ENCODE peak calls at places on chromosomes 6 and 20, in seven cellular contexts. L is BE2C; N is IMR-90; X is ACHN; F is AG20443; Q is stimulated activated CD8-positive, alpha-beta memory T cell treated with anti-CD3 and anti-CD28 coated beads, Interleukin-7, amount 100 ng/mL, for 1 hour; O is HT1080. V is an unnamed sample.

GRCh38 chr20:32752458-32753250 is 9.4 kb upstream of the COMMD7 start:
- DNase-seq in L (no peak), N (peak), X (peak), F (peak), Q (no peak), O (peak), V (no peak)

GRCh38 chr20:2042400-2042799 is 48.5 kb upstream of the PDYN start:
- DNase-seq in L (no peak), N (peak), X (peak), F (peak), Q (no peak), O (peak), V (no peak)

GRCh38 chr6:28977351-28978136 is 27.6 kb downstream of the ZNF311 start:
- DNase-seq in L (no peak), N (peak), X (no peak), F (peak), Q (no peak), O (peak), V (no peak)

GRCh38 chr6:36029464-36029863 is 1.9 kb downstream of the MAPK14 start:
- DNase-seq in L (no peak), N (peak), X (peak), F (peak), Q (no peak), O (peak), V (peak)

GRCh38 chr6:147156218-147156617 is 48.0 kb upstream of the STXBP5 start:
- DNase-seq in L (no peak), N (no peak), X (no peak), F (no peak), Q (no peak), O (no peak), V (peak)

GRCh38 chr20:7379621-7380220 is 560.5 kb downstream of the HAO1 start:
- DNase-seq in L (no peak), N (no peak), X (no peak), F (no peak), Q (no peak), O (no peak), V (no peak)

GRCh38 chr6:19337103-19337502 is 500.1 kb upstream of the ID4 start:
- DNase-seq in L (no peak), N (no peak), X (no peak), F (no peak), Q (no peak), O (no peak), V (no peak)

GRCh38 chr20:20513720-20514119 is 145.8 kb downstream of the INSM1 start:
- DNase-seq in L (no peak), N (no peak), X (no peak), F (no peak), Q (no peak), O (no peak), V (no peak)

GRCh38 chr20:52791091-52791490 is 181.1 kb upstream of the TSHZ2 start:
- DNase-seq in L (no peak), N (no peak), X (no peak), F (no peak), Q (no peak), O (no peak), V (no peak)

GRCh38 chr6:32944265-32944664 is 3.4 kb upstream of the HLA-DMB start:
- DNase-seq in L (no peak), N (no peak), X (no peak), F (no peak), Q (no peak), O (no peak), V (no peak)

V was measured in SK-MEL-5.